ENCODE peak calls at places on chromosomes 7 and 10, in eight cellular contexts. M is left ventricle myocardium inferior, X is spleen, U is heart right ventricle, J is IMR-90, D is adrenal gland, E is A549, R is small intestine. N is an unnamed sample.
A peak's percentile ranks its signal among the peaks of the same experiment; 100 is the strongest.

GRCh38 chr10:3902809-3903410 is 117.9 kb upstream of the KLF6 start:
- DNase-seq in M (no peak), R (no peak), E (no peak), X (no peak), D (no peak), J (peak; percentile 61), U (no peak), N (no peak)

GRCh38 chr10:110498982-110499795 is 1.5 kb downstream of the DUSP5 start:
- DNase-seq in R (peak; percentile 52), U (peak; percentile 58), M (no peak), E (no peak), X (peak; percentile 78), D (peak; percentile 47), J (peak; percentile 74), N (no peak)

GRCh38 chr10:102650655-102651454 is 6.6 kb downstream of the TRIM8 start:
- DNase-seq in D (no peak), J (no peak), E (no peak), U (no peak), X (peak; percentile 79), R (no peak), M (no peak), N (no peak)

GRCh38 chr10:33132626-33133025 is 174.6 kb upstream of the ITGB1 start:
- DNase-seq in E (no peak), U (no peak), D (no peak), R (no peak), M (no peak), X (no peak), J (no peak), N (no peak)

GRCh38 chr10:89151857-89152256 is 55.3 kb downstream of the CH25H start:
- DNase-seq in R (no peak), X (no peak), U (no peak), J (peak; percentile 89), D (no peak), E (no peak), M (no peak), N (no peak)

GRCh38 chr7:158366916-158367633 is 220.5 kb downstream of the PTPRN2 start:
- DNase-seq in E (no peak), R (no peak), D (no peak), M (no peak), J (no peak), X (peak; percentile 57), U (no peak), N (no peak)

GRCh38 chr10:129811208-129811607 is 152.9 kb downstream of the EBF3 start:
- DNase-seq in E (no peak), X (no peak), D (no peak), M (no peak), J (no peak), U (no peak), R (no peak), N (no peak)

GRCh38 chr10:98268694-98269386 is 846 bp upstream of the LOXL4 start:
- DNase-seq in X (no peak), J (no peak), D (no peak), E (peak; percentile 36), M (no peak), R (no peak), U (no peak), N (no peak)

GRCh38 chr7:108018668-108019067 is 15.7 kb upstream of the LAMB1 start:
- DNase-seq in E (no peak), J (no peak), R (no peak), D (no peak), X (no peak), M (no peak), U (no peak), N (no peak)

GRCh38 chr7:102279537-102280400 is 6.9 kb upstream of the SH2B2 start:
- DNase-seq in J (peak; percentile 55), E (peak; percentile 60), D (no peak), U (peak; percentile 36), M (peak; percentile 29), X (peak; percentile 90), R (peak; percentile 38), N (peak; percentile 47)

GRCh38 chr10:11425288-11425595 is 186.2 kb downstream of the USP6NL start:
- DNase-seq in R (no peak), X (no peak), J (no peak), D (no peak), E (no peak), M (no peak), U (no peak), N (no peak)

DNA sequence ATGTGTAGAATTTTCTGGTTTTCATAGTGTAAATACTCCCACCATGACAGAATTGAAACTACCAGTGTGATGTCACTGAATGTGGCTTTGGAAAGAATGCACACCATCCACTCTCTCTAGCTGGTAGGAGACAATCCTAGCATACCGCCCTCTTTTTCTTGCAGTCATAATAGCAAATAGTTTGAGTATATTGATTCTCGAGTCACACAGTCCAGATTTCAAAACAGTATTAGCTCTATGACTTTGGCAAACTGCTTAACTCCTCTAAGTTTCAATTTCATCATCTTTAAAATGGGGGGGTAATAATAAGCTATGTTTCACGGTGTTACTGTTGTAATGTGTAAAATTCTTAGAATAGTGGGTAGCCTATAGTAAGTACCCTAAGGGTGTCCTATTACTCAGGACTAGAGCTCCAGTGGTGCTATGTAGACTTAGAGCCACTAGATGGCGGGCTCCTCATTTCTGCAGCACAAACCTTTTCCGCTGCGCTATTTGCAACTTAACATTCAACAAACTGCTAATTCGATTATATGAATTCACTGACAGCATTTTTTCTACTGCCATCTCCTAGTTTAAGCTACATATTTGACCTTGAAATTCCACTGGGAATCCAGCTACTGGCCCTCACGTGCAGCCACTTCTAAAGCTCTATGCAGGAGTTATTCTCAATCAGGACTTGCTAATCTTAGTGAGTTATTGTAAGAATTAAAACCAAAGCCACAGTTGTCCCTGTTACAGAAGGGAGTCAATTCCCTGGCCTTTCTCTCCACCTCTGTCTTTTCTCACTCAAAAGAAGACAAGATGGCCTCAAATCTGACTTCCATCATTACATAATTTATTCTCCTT is 18.7 kb downstream of the TAS2R40 start:
- DNase-seq in J (peak; percentile 86), E (peak; percentile 47), X (no peak), D (peak; percentile 69), R (peak; percentile 80), U (peak; percentile 70), M (peak; percentile 39), N (peak; percentile 58)
- H3K27ac ChIP-seq in J (no peak overlapping the region), E (no peak overlapping the region), X (peak overlapping the region; percentile 89), D (peak overlapping the region; percentile 65), R (no peak overlapping the region), U (no peak overlapping the region), M (no peak overlapping the region), N (no peak overlapping the region)

GRCh38 chr10:117360016-117360415 is 15.2 kb downstream of the PDZD8 start:
- DNase-seq in J (peak; percentile 47), M (no peak), D (no peak), U (no peak), R (no peak), X (no peak), E (no peak), N (no peak)

GRCh38 chr10:117364121-117364960 is 10.9 kb downstream of the PDZD8 start:
- DNase-seq in J (peak; percentile 36), X (no peak), D (no peak), U (no peak), E (no peak), M (no peak), R (no peak), N (no peak)

GRCh38 chr10:117363027-117363426 is 12.2 kb downstream of the PDZD8 start:
- DNase-seq in D (no peak), M (no peak), U (no peak), R (no peak), E (no peak), J (peak; percentile 78), X (no peak), N (no peak)

GRCh38 chr10:117360994-117361667 is 14.1 kb downstream of the PDZD8 start:
- DNase-seq in R (peak; percentile 76), M (no peak), U (no peak), E (no peak), J (peak; percentile 30), X (no peak), D (no peak), N (no peak)

GRCh38 chr10:117362313-117362712 is 12.9 kb downstream of the PDZD8 start:
- DNase-seq in E (no peak), J (peak; percentile 32), D (no peak), M (no peak), R (no peak), U (no peak), X (no peak), N (no peak)
- H3K4me1 ChIP-seq in E (peaks cover 77% of the 10 kb centered on the region), J (no peaks in the 10 kb centered on the region), D (peaks cover 14% of the 10 kb centered on the region), M (peaks cover 56% of the 10 kb centered on the region), R (peaks cover 7% of the 10 kb centered on the region), U (peaks cover 39% of the 10 kb centered on the region), X (peaks cover 14% of the 10 kb centered on the region), N (no peaks in the 10 kb centered on the region)

DNA sequence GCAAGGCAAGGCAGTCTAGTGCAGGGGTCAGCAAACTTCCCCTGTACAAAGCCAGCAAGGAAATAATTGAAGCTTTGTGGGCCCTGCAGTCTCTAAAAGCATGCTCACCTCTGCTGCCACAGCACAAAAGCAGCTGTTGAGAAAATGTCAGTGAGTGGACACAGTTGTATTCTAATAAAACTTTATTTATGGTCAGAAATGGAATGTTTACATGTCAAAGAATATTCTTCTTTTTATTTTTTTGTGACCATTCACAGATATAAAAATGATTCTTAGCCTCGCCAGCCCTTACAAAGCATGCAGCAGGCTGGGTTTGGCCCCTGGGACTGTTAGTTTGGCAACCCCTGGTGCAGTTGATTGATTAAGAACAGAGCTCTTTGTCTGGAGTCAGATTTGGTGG is 192.4 kb downstream of the BUB3 start:
- DNase-seq in R (no peak), J (no peak), X (no peak), M (no peak), E (no peak), D (no peak), U (no peak), N (no peak)
- H3K9me3 ChIP-seq in R (no peaks in the 10 kb centered on the region), J (peaks cover 43% of the 10 kb centered on the region), X (no peaks in the 10 kb centered on the region), M (no peaks in the 10 kb centered on the region), E (no peaks in the 10 kb centered on the region), D (no peaks in the 10 kb centered on the region), U (no peaks in the 10 kb centered on the region), N (no peaks in the 10 kb centered on the region)

GRCh38 chr7:28062197-28062988 is 118.2 kb downstream of the JAZF1 start:
- DNase-seq in X (peak; percentile 88), U (peak; percentile 54), D (peak; percentile 79), R (peak; percentile 39), E (peak; percentile 55), M (peak; percentile 66), J (peak; percentile 65), N (peak; percentile 69)

GRCh38 chr7:28067171-28067570 is 113.4 kb downstream of the JAZF1 start:
- DNase-seq in M (no peak), R (no peak), J (no peak), X (no peak), U (no peak), D (no peak), E (no peak), N (no peak)

GRCh38 chr7:28061824-28062196 is 118.8 kb downstream of the JAZF1 start:
- DNase-seq in M (no peak), R (no peak), E (no peak), X (no peak), U (no peak), J (no peak), D (no peak), N (no peak)

GRCh38 chr7:28065721-28066285 is 114.8 kb downstream of the JAZF1 start:
- DNase-seq in D (no peak), M (no peak), U (no peak), R (no peak), J (no peak), X (no peak), E (no peak), N (no peak)

DNA sequence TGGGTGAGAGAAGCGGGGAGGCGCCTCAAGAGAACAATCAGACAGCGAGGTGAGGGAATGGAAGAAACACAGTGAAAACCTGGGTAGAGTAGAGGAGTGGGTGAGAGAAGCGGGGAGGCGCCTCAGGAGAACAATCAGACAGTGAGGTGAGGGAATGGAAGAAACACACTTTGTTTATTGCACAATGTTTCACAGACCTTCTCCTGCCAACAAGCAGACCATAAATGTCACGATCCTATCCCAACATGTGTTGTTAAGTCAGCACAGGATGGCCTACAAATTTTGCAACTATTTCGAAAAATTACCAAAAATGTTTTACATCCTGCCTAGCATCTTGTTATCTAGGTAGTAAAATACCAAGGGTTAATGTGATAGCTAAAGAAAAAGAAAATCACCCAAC is 115.3 kb downstream of the JAZF1 start:
- DNase-seq in R (no peak), J (peak; percentile 42), D (no peak), X (no peak), E (no peak), U (no peak), M (no peak), N (peak; percentile 64)
- H3K27ac ChIP-seq in R (no peak overlapping the region), J (peak overlapping the region; percentile 38), D (no peak overlapping the region), X (no peak overlapping the region), E (peak overlapping the region; percentile 73), U (no peak overlapping the region), M (peak overlapping the region; percentile 29), N (peak overlapping the region; percentile 89)